ENCODE peak calls at places on chromosome 3, in nine cellular contexts. H is brain microvascular endothelial cell; N is LoVo; I is B cell; Z is fibroblast of mammary gland; L is activated naive CD4-positive, alpha-beta T cell treated with anti-CD3 and anti-CD28 coated beads for 36 hours; C is adrenal gland; S is heart left ventricle; W is pons. A is an unnamed sample.
A peak's percentile ranks its signal among the peaks of the same experiment; 100 is the strongest.

GRCh38 chr3:79329154-79329553 is 438.6 kb downstream of the ROBO1 start:
- DNase-seq in H (peak; percentile 11), N (no peak), I (no peak), Z (peak; percentile 63), L (no peak), C (no peak), S (no peak), W (no peak), A (no peak)

GRCh38 chr3:38538773-38539353 is 42.7 kb downstream of the EXOG start:
- DNase-seq in H (no peak), N (no peak), I (no peak), Z (no peak), L (no peak), C (peak; percentile 51), S (no peak), W (no peak), A (no peak)

GRCh38 chr3:118548434-118548833 is 486.2 kb downstream of the IGSF11 start:
- DNase-seq in H (no peak), N (no peak), I (no peak), Z (no peak), L (no peak), C (no peak), S (no peak), W (no peak), A (no peak)

GRCh38 chr3:120450261-120450913 is 405 bp downstream of the FSTL1 start:
- DNase-seq in H (no peak), N (peak; percentile 18), I (no peak), Z (no peak), L (peak; percentile 23), C (peak; percentile 68), S (peak; percentile 72), W (no peak), A (peak; percentile 58)

GRCh38 chr3:114411292-114411691 is 117.5 kb downstream of the TIGIT start:
- DNase-seq in H (no peak), N (no peak), I (no peak), Z (peak; percentile 43), L (no peak), C (no peak), S (no peak), W (no peak), A (no peak)

GRCh38 chr3:23103764-23104163 is 99.4 kb upstream of the UBE2E2 start:
- DNase-seq in H (no peak), N (no peak), I (no peak), Z (no peak), L (no peak), C (no peak), S (no peak), W (no peak), A (no peak)

GRCh38 chr3:126858887-126859286 is 124.0 kb upstream of the PLXNA1 start:
- DNase-seq in H (peak; percentile 90), N (no peak), I (no peak), Z (peak; percentile 94), L (no peak), C (no peak), S (no peak), W (no peak), A (no peak)

GRCh38 chr3:197366301-197367044 is 68.1 kb upstream of the DLG1 start:
- DNase-seq in H (no peak), N (peak; percentile 15), I (no peak), Z (no peak), L (no peak), C (peak; percentile 6), S (no peak), W (no peak), A (no peak)

GRCh38 chr3:46538803-46539442 is 27.2 kb downstream of the LRRC2 start:
- DNase-seq in H (peak; percentile 36), N (no peak), I (peak; percentile 97), Z (peak; percentile 57), L (peak; percentile 90), C (peak; percentile 66), S (peak; percentile 85), W (peak; percentile 73), A (peak; percentile 71)

GRCh38 chr3:12312010-12312409 is 23.1 kb downstream of the PPARG start:
- DNase-seq in H (no peak), N (no peak), I (no peak), Z (no peak), L (no peak), C (no peak), S (no peak), W (no peak), A (no peak)

GRCh38 chr3:61807865-61808276 is 246.5 kb downstream of the PTPRG start:
- DNase-seq in H (no peak), N (no peak), I (no peak), Z (peak; percentile 50), L (no peak), C (no peak), S (no peak), W (no peak), A (no peak)

GRCh38 chr3:119292666-119293065 is 1.5 kb upstream of the ARHGAP31 start:
- DNase-seq in H (no peak), N (no peak), I (no peak), Z (no peak), L (peak; percentile 60), C (no peak), S (no peak), W (no peak), A (no peak)

GRCh38 chr3:48429416-48430358 is at the start of gene PLXNB1:
- DNase-seq in H (no peak), N (peak; percentile 70), I (no peak), Z (peak; percentile 62), L (peak; percentile 49), C (peak; percentile 79), S (peak; percentile 73), W (peak; percentile 67), A (peak; percentile 90)

GRCh38 chr3:127171320-127171719 is 21.6 kb upstream of the PRR23E start:
- DNase-seq in H (no peak), N (no peak), I (no peak), Z (no peak), L (no peak), C (no peak), S (no peak), W (no peak), A (no peak)

GRCh38 chr3:146131616-146132410 is 29.2 kb downstream of the PLOD2 start:
- DNase-seq in H (peak; percentile 65), N (no peak), I (no peak), Z (peak; percentile 90), L (no peak), C (no peak), S (no peak), W (no peak), A (no peak)

GRCh38 chr3:101963902-101964362 is 114.6 kb downstream of the NFKBIZ start:
- DNase-seq in H (no peak), N (no peak), I (no peak), Z (peak; percentile 80), L (peak; percentile 77), C (no peak), S (no peak), W (no peak), A (no peak)

GRCh38 chr3:66399529-66400232 is 101.1 kb downstream of the LRIG1 start:
- DNase-seq in H (no peak), N (no peak), I (no peak), Z (no peak), L (no peak), C (no peak), S (no peak), W (no peak), A (no peak)

GRCh38 chr3:28109829-28110228 is 131.6 kb upstream of the CMC1 start:
- DNase-seq in H (peak; percentile 37), N (peak; percentile 22), I (no peak), Z (no peak), L (no peak), C (no peak), S (no peak), W (no peak), A (no peak)

GRCh38 chr3:138408751-138409161 is 25.7 kb upstream of the ESYT3 start:
- DNase-seq in H (no peak), N (no peak), I (no peak), Z (peak; percentile 67), L (no peak), C (no peak), S (no peak), W (peak; percentile 31), A (no peak)

GRCh38 chr3:169400205-169400604 is 263.3 kb downstream of the MECOM start:
- DNase-seq in H (no peak), N (no peak), I (no peak), Z (no peak), L (no peak), C (no peak), S (no peak), W (no peak), A (no peak)

GRCh38 chr3:39343076-39343717 is 13.7 kb downstream of the CCR8 start:
- DNase-seq in H (no peak), N (no peak), I (no peak), Z (peak; percentile 2), L (no peak), C (no peak), S (no peak), W (no peak), A (no peak)

GRCh38 chr3:40116478-40117162 is 192.9 kb upstream of the EIF1B start:
- DNase-seq in H (peak; percentile 66), N (no peak), I (no peak), Z (peak; percentile 72), L (no peak), C (no peak), S (no peak), W (no peak), A (no peak)

GRCh38 chr3:21017115-21017852 is 733.7 kb downstream of the ZNF385D start:
- DNase-seq in H (no peak), N (peak; percentile 29), I (no peak), Z (peak; percentile 2), L (no peak), C (no peak), S (no peak), W (no peak), A (no peak)

GRCh38 chr3:52085883-52086282 is 29.5 kb upstream of the DUSP7 start:
- DNase-seq in H (no peak), N (no peak), I (no peak), Z (no peak), L (no peak), C (no peak), S (peak; percentile 38), W (no peak), A (no peak)

GRCh38 chr3:9342696-9343095 is 20.2 kb upstream of the THUMPD3 start:
- DNase-seq in H (no peak), N (no peak), I (no peak), Z (no peak), L (no peak), C (no peak), S (no peak), W (no peak), A (no peak)

GRCh38 chr3:113254171-113254947 is 43.0 kb downstream of the BOC start:
- DNase-seq in H (no peak), N (no peak), I (no peak), Z (no peak), L (no peak), C (no peak), S (no peak), W (peak; percentile 46), A (no peak)

GRCh38 chr3:123440181-123440580 is 8.7 kb downstream of the ADCY5 start:
- DNase-seq in H (no peak), N (no peak), I (no peak), Z (no peak), L (no peak), C (no peak), S (no peak), W (peak; percentile 98), A (no peak)

GRCh38 chr3:32428092-32429068 is 36.7 kb downstream of the CMTM7 start:
- DNase-seq in H (no peak), N (no peak), I (no peak), Z (no peak), L (no peak), C (peak; percentile 35), S (no peak), W (no peak), A (peak; percentile 45)

GRCh38 chr3:4804161-4805058 is 174.8 kb upstream of the BHLHE40 start:
- DNase-seq in H (no peak), N (no peak), I (no peak), Z (no peak), L (no peak), C (no peak), S (no peak), W (no peak), A (no peak)

GRCh38 chr3:76369170-76369569 is 583.8 kb upstream of the ZNF717 start:
- DNase-seq in H (peak; percentile 48), N (no peak), I (no peak), Z (no peak), L (no peak), C (no peak), S (no peak), W (peak; percentile 62), A (no peak)

GRCh38 chr3:12982619-12983101 is 90.6 kb downstream of the IQSEC1 start:
- DNase-seq in H (no peak), N (no peak), I (no peak), Z (no peak), L (no peak), C (no peak), S (no peak), W (no peak), A (no peak)

A was measured in GM20000.